ENCODE peak calls at places on chromosomes 6 and 20, in five cellular contexts. One of them, this sample, is unnamed.

GRCh38 chr6:142356271-142356938 is 54.6 kb downstream of the ADGRG6 start:
- DNase-seq in transverse colon: no peak
- DNase-seq in neural progenitor cell: no peak
- DNase-seq in lower lobe of right lung: no peak
- DNase-seq in HCT116: no peak
- DNase-seq in this sample: no peak

GRCh38 chr20:17873410-17874270 is 95.0 kb downstream of the SNX5 start:
- DNase-seq in lower lobe of right lung: peak; percentile 88
- DNase-seq in neural progenitor cell: peak; percentile 25
- DNase-seq in transverse colon: peak; percentile 91
- DNase-seq in HCT116: peak; percentile 57
- DNase-seq in this sample: peak; percentile 92

GRCh38 chr6:126546771-126547170 is 206.9 kb downstream of the CENPW start:
- DNase-seq in HCT116: no peak
- DNase-seq in neural progenitor cell: no peak
- DNase-seq in transverse colon: no peak
- DNase-seq in lower lobe of right lung: no peak
- DNase-seq in this sample: no peak

GRCh38 chr20:46122071-46122470 is 4.0 kb downstream of the CD40 start:
- DNase-seq in neural progenitor cell: no peak
- DNase-seq in HCT116: no peak
- DNase-seq in transverse colon: no peak
- DNase-seq in lower lobe of right lung: no peak
- DNase-seq in this sample: no peak

GRCh38 chr6:140846518-140847277 is 1286.0 kb upstream of the GJE1 start:
- DNase-seq in HCT116: no peak
- DNase-seq in neural progenitor cell: no peak
- DNase-seq in transverse colon: no peak
- DNase-seq in lower lobe of right lung: no peak
- DNase-seq in this sample: no peak

GRCh38 chr6:149094934-149095341 is 222.6 kb upstream of the TAB2 start:
- DNase-seq in neural progenitor cell: no peak
- DNase-seq in lower lobe of right lung: no peak
- DNase-seq in HCT116: no peak
- DNase-seq in transverse colon: no peak
- DNase-seq in this sample: no peak

GRCh38 chr20:57282691-57283361 is 16.4 kb upstream of the BMP7 start:
- DNase-seq in lower lobe of right lung: no peak
- DNase-seq in HCT116: no peak
- DNase-seq in transverse colon: no peak
- DNase-seq in neural progenitor cell: peak; percentile 66
- DNase-seq in this sample: no peak

GRCh38 chr6:21587182-21587924 is 6.2 kb upstream of the SOX4 start:
- DNase-seq in lower lobe of right lung: peak; percentile 74
- DNase-seq in neural progenitor cell: peak; percentile 85
- DNase-seq in HCT116: peak; percentile 46
- DNase-seq in transverse colon: peak; percentile 72
- DNase-seq in this sample: peak; percentile 78

GRCh38 chr20:51014797-51015722 is 7.8 kb downstream of the KCNG1 start:
- DNase-seq in neural progenitor cell: peak; percentile 85
- DNase-seq in transverse colon: peak; percentile 61
- DNase-seq in HCT116: no peak
- DNase-seq in lower lobe of right lung: no peak
- DNase-seq in this sample: peak; percentile 40

GRCh38 chr6:42533794-42534193 is 30.0 kb upstream of the UBR2 start:
- DNase-seq in lower lobe of right lung: no peak
- DNase-seq in neural progenitor cell: no peak
- DNase-seq in HCT116: no peak
- DNase-seq in transverse colon: no peak
- DNase-seq in this sample: no peak

GRCh38 chr6:29742191-29742590 is 19.0 kb downstream of the HLA-F start:
- DNase-seq in transverse colon: no peak
- DNase-seq in HCT116: no peak
- DNase-seq in lower lobe of right lung: no peak
- DNase-seq in neural progenitor cell: no peak
- DNase-seq in this sample: no peak

GRCh38 chr20:57244627-57245214 is 21.7 kb downstream of the BMP7 start:
- DNase-seq in transverse colon: no peak
- DNase-seq in neural progenitor cell: peak; percentile 44
- DNase-seq in HCT116: no peak
- DNase-seq in lower lobe of right lung: no peak
- DNase-seq in this sample: no peak

GRCh38 chr6:2004888-2005287 is 240.5 kb downstream of the GMDS start:
- DNase-seq in neural progenitor cell: no peak
- DNase-seq in transverse colon: no peak
- DNase-seq in HCT116: no peak
- DNase-seq in lower lobe of right lung: no peak
- DNase-seq in this sample: no peak

GRCh38 chr6:20584100-20584731 is 50.0 kb downstream of the CDKAL1 start:
- DNase-seq in neural progenitor cell: no peak
- DNase-seq in lower lobe of right lung: no peak
- DNase-seq in transverse colon: no peak
- DNase-seq in HCT116: no peak
- DNase-seq in this sample: no peak

GRCh38 chr6:125114248-125114858 is 39.2 kb upstream of the TPD52L1 start:
- DNase-seq in lower lobe of right lung: no peak
- DNase-seq in transverse colon: peak; percentile 59
- DNase-seq in HCT116: peak; percentile 55
- DNase-seq in neural progenitor cell: peak; percentile 43
- DNase-seq in this sample: peak; percentile 58

GRCh38 chr6:149716181-149716580 is 1.7 kb downstream of the LATS1 start:
- DNase-seq in lower lobe of right lung: no peak
- DNase-seq in HCT116: no peak
- DNase-seq in neural progenitor cell: no peak
- DNase-seq in transverse colon: no peak
- DNase-seq in this sample: no peak

GRCh38 chr6:6730831-6731230 is 142.3 kb downstream of the LY86 start:
- DNase-seq in HCT116: no peak
- DNase-seq in lower lobe of right lung: no peak
- DNase-seq in neural progenitor cell: no peak
- DNase-seq in transverse colon: no peak
- DNase-seq in this sample: no peak

GRCh38 chr20:60630609-60631008 is 621.5 kb upstream of the CDH4 start:
- DNase-seq in lower lobe of right lung: no peak
- DNase-seq in neural progenitor cell: peak; percentile 63
- DNase-seq in HCT116: no peak
- DNase-seq in transverse colon: no peak
- DNase-seq in this sample: no peak

GRCh38 chr20:11982289-11982957 is 64.7 kb downstream of the BTBD3 start:
- DNase-seq in transverse colon: no peak
- DNase-seq in lower lobe of right lung: no peak
- DNase-seq in neural progenitor cell: no peak
- DNase-seq in HCT116: no peak
- DNase-seq in this sample: peak; percentile 67

GRCh38 chr6:116847234-116847633 is 18.4 kb upstream of the GPRC6A start:
- DNase-seq in lower lobe of right lung: no peak
- DNase-seq in neural progenitor cell: no peak
- DNase-seq in transverse colon: no peak
- DNase-seq in HCT116: peak; percentile 35
- DNase-seq in this sample: no peak

GRCh38 chr6:85675030-85675819 is 32.5 kb upstream of the SYNCRIP start:
- DNase-seq in neural progenitor cell: peak; percentile 39
- DNase-seq in transverse colon: peak; percentile 23
- DNase-seq in lower lobe of right lung: no peak
- DNase-seq in HCT116: no peak
- DNase-seq in this sample: no peak

GRCh38 chr6:127518212-127518709 is 874 bp downstream of the MTCL3 start:
- DNase-seq in HCT116: no peak
- DNase-seq in transverse colon: no peak
- DNase-seq in lower lobe of right lung: no peak
- DNase-seq in neural progenitor cell: peak; percentile 57
- DNase-seq in this sample: no peak

GRCh38 chr20:23147964-23148720 is 62.0 kb upstream of the CD93 start:
- DNase-seq in transverse colon: no peak
- DNase-seq in HCT116: peak; percentile 80
- DNase-seq in neural progenitor cell: no peak
- DNase-seq in lower lobe of right lung: peak; percentile 80
- DNase-seq in this sample: peak; percentile 73

GRCh38 chr6:145699462-145699861 is 35.9 kb downstream of the EPM2A start:
- DNase-seq in lower lobe of right lung: no peak
- DNase-seq in HCT116: no peak
- DNase-seq in neural progenitor cell: no peak
- DNase-seq in transverse colon: no peak
- DNase-seq in this sample: no peak

GRCh38 chr6:169619650-169620049 is 82.2 kb downstream of the WDR27 start:
- DNase-seq in transverse colon: no peak
- DNase-seq in lower lobe of right lung: no peak
- DNase-seq in HCT116: no peak
- DNase-seq in neural progenitor cell: peak; percentile 24
- DNase-seq in this sample: no peak

GRCh38 chr6:36639171-36639808 is 39.2 kb upstream of the CDKN1A start:
- DNase-seq in neural progenitor cell: no peak
- DNase-seq in transverse colon: no peak
- DNase-seq in lower lobe of right lung: no peak
- DNase-seq in HCT116: no peak
- DNase-seq in this sample: no peak

GRCh38 chr6:170125447-170126300 is 165.2 kb downstream of the DLL1 start:
- DNase-seq in neural progenitor cell: no peak
- DNase-seq in lower lobe of right lung: no peak
- DNase-seq in transverse colon: no peak
- DNase-seq in HCT116: no peak
- DNase-seq in this sample: no peak

GRCh38 chr6:3805448-3806123 is 43.6 kb upstream of the FAM50B start:
- DNase-seq in lower lobe of right lung: no peak
- DNase-seq in HCT116: no peak
- DNase-seq in neural progenitor cell: no peak
- DNase-seq in transverse colon: no peak
- DNase-seq in this sample: no peak

GRCh38 chr6:88490865-88491264 is 324.7 kb upstream of the CNR1 start:
- DNase-seq in lower lobe of right lung: no peak
- DNase-seq in neural progenitor cell: no peak
- DNase-seq in transverse colon: no peak
- DNase-seq in HCT116: no peak
- DNase-seq in this sample: no peak

GRCh38 chr20:48891235-48892048 is 30.1 kb upstream of the ARFGEF2 start:
- DNase-seq in lower lobe of right lung: no peak
- DNase-seq in neural progenitor cell: no peak
- DNase-seq in HCT116: no peak
- DNase-seq in transverse colon: no peak
- DNase-seq in this sample: no peak

GRCh38 chr6:91895592-91895991 is 1308.7 kb upstream of the MAP3K7 start:
- DNase-seq in HCT116: no peak
- DNase-seq in neural progenitor cell: no peak
- DNase-seq in transverse colon: no peak
- DNase-seq in lower lobe of right lung: no peak
- DNase-seq in this sample: no peak

GRCh38 chr20:38260025-38260377 is 534 bp downstream of the KIAA1755 start:
- DNase-seq in lower lobe of right lung: no peak
- DNase-seq in HCT116: no peak
- DNase-seq in neural progenitor cell: no peak
- DNase-seq in transverse colon: no peak
- DNase-seq in this sample: no peak

GRCh38 chr6:128757961-128758360 is 125.0 kb upstream of the LAMA2 start:
- DNase-seq in neural progenitor cell: no peak
- DNase-seq in lower lobe of right lung: no peak
- DNase-seq in HCT116: no peak
- DNase-seq in transverse colon: no peak
- DNase-seq in this sample: no peak

GRCh38 chr6:135440087-135440792 is 57.3 kb downstream of the AHI1 start:
- DNase-seq in HCT116: no peak
- DNase-seq in transverse colon: no peak
- DNase-seq in neural progenitor cell: no peak
- DNase-seq in lower lobe of right lung: no peak
- DNase-seq in this sample: no peak

GRCh38 chr6:134190883-134191282 is 127.0 kb downstream of the SGK1 start:
- DNase-seq in neural progenitor cell: no peak
- DNase-seq in transverse colon: no peak
- DNase-seq in lower lobe of right lung: no peak
- DNase-seq in HCT116: no peak
- DNase-seq in this sample: no peak

GRCh38 chr6:49151461-49151860 is 311.6 kb downstream of the MMUT start:
- DNase-seq in lower lobe of right lung: no peak
- DNase-seq in transverse colon: no peak
- DNase-seq in HCT116: no peak
- DNase-seq in neural progenitor cell: no peak
- DNase-seq in this sample: no peak

GRCh38 chr6:41443616-41444525 is 102.3 kb upstream of the FOXP4 start:
- DNase-seq in transverse colon: no peak
- DNase-seq in HCT116: no peak
- DNase-seq in lower lobe of right lung: no peak
- DNase-seq in neural progenitor cell: no peak
- DNase-seq in this sample: no peak
- H3K4me3 ChIP-seq in transverse colon: peak overlapping the region; percentile 13
- H3K4me3 ChIP-seq in HCT116: no peak overlapping the region
- H3K4me3 ChIP-seq in lower lobe of right lung: no peak overlapping the region
- H3K4me3 ChIP-seq in neural progenitor cell: no peak overlapping the region
- H3K4me3 ChIP-seq in this sample: no peak overlapping the region

GRCh38 chr6:159201336-159201735 is 32.1 kb downstream of the FNDC1 start:
- DNase-seq in transverse colon: no peak
- DNase-seq in lower lobe of right lung: no peak
- DNase-seq in HCT116: no peak
- DNase-seq in neural progenitor cell: no peak
- DNase-seq in this sample: no peak

GRCh38 chr6:159193923-159194322 is 24.7 kb downstream of the FNDC1 start:
- DNase-seq in HCT116: no peak
- DNase-seq in lower lobe of right lung: no peak
- DNase-seq in transverse colon: no peak
- DNase-seq in neural progenitor cell: no peak
- DNase-seq in this sample: no peak

GRCh38 chr6:159196430-159196829 is 27.2 kb downstream of the FNDC1 start:
- DNase-seq in lower lobe of right lung: no peak
- DNase-seq in transverse colon: no peak
- DNase-seq in neural progenitor cell: no peak
- DNase-seq in HCT116: no peak
- DNase-seq in this sample: no peak

GRCh38 chr6:159197251-159197650 is 28.1 kb downstream of the FNDC1 start:
- DNase-seq in neural progenitor cell: no peak
- DNase-seq in transverse colon: no peak
- DNase-seq in HCT116: no peak
- DNase-seq in lower lobe of right lung: no peak
- DNase-seq in this sample: no peak
- H3K27ac ChIP-seq in neural progenitor cell: no peak overlapping the region
- H3K27ac ChIP-seq in transverse colon: no peak overlapping the region
- H3K27ac ChIP-seq in HCT116: no peak overlapping the region
- H3K27ac ChIP-seq in lower lobe of right lung: no peak overlapping the region
- H3K27ac ChIP-seq in this sample: no peak overlapping the region

GRCh38 chr6:148054219-148054618 is 288.4 kb upstream of the SASH1 start:
- DNase-seq in neural progenitor cell: no peak
- DNase-seq in HCT116: no peak
- DNase-seq in lower lobe of right lung: no peak
- DNase-seq in transverse colon: no peak
- DNase-seq in this sample: no peak
- H3K4me1 ChIP-seq in neural progenitor cell: no peaks in the 10 kb centered on the region
- H3K4me1 ChIP-seq in HCT116: no peaks in the 10 kb centered on the region
- H3K4me1 ChIP-seq in lower lobe of right lung: no peaks in the 10 kb centered on the region
- H3K4me1 ChIP-seq in transverse colon: no peaks in the 10 kb centered on the region
- H3K4me1 ChIP-seq in this sample: no peaks in the 10 kb centered on the region

GRCh38 chr20:31500527-31500926 is 13.7 kb upstream of the HM13 start:
- DNase-seq in lower lobe of right lung: no peak
- DNase-seq in HCT116: no peak
- DNase-seq in transverse colon: no peak
- DNase-seq in neural progenitor cell: no peak
- DNase-seq in this sample: no peak

GRCh38 chr20:31494131-31494530 is 19.0 kb downstream of the REM1 start:
- DNase-seq in transverse colon: no peak
- DNase-seq in neural progenitor cell: peak; percentile 25
- DNase-seq in lower lobe of right lung: no peak
- DNase-seq in HCT116: peak; percentile 77
- DNase-seq in this sample: no peak

GRCh38 chr20:31497838-31498540 is 16.3 kb upstream of the HM13 start:
- DNase-seq in transverse colon: no peak
- DNase-seq in HCT116: peak; percentile 15
- DNase-seq in neural progenitor cell: no peak
- DNase-seq in lower lobe of right lung: no peak
- DNase-seq in this sample: peak; percentile 13

GRCh38 chr20:31496761-31497295 is 17.4 kb upstream of the HM13 start:
- DNase-seq in lower lobe of right lung: peak; percentile 55
- DNase-seq in transverse colon: peak; percentile 22
- DNase-seq in HCT116: no peak
- DNase-seq in neural progenitor cell: no peak
- DNase-seq in this sample: peak; percentile 23
- H3K4me3 ChIP-seq in lower lobe of right lung: no peak overlapping the region
- H3K4me3 ChIP-seq in transverse colon: no peak overlapping the region
- H3K4me3 ChIP-seq in HCT116: no peak overlapping the region
- H3K4me3 ChIP-seq in neural progenitor cell: no peak overlapping the region
- H3K4me3 ChIP-seq in this sample: no peak overlapping the region